ENCODE peak calls at places on chromosomes 6 and 20, in six cellular contexts. N, M, I, J, D and X are unnamed samples. For H3K36me3, the result is how much of the 10 kb centered on the place peaks cover.

GRCh38 chr20:61303675-61304074 is 51.6 kb downstream of the CDH4 start:
- DNase-seq in N (no peak), I (no peak), M (no peak), D (no peak), J (no peak), X (no peak)

GRCh38 chr6:127879685-127880084 is 21.2 kb downstream of the THEMIS start:
- DNase-seq in M (peak), I (no peak), D (peak), J (peak), N (no peak), X (no peak)

GRCh38 chr6:72811971-72812421 is 190.1 kb downstream of the KCNQ5 start:
- DNase-seq in I (no peak), N (peak), M (no peak), J (no peak), D (no peak), X (no peak)

GRCh38 chr20:54063998-54064676 is 6.3 kb downstream of the BCAS1 start:
- DNase-seq in D (no peak), M (no peak), N (no peak), J (no peak), I (no peak), X (no peak)

GRCh38 chr20:57547250-57547649 is 13.7 kb upstream of the PCK1 start:
- DNase-seq in N (no peak), I (no peak), D (no peak), M (no peak), J (no peak), X (peak)

GRCh38 chr6:130679684-130680083 is 147.5 kb upstream of the SMLR1 start:
- DNase-seq in J (no peak), N (no peak), I (no peak), M (no peak), D (no peak), X (peak)

GRCh38 chr20:23150304-23151007 is 64.3 kb upstream of the CD93 start:
- DNase-seq in N (no peak), M (no peak), I (no peak), D (no peak), J (no peak), X (no peak)

GRCh38 chr6:41247288-41247865 is 19.2 kb downstream of the TREML4 start:
- DNase-seq in I (no peak), N (no peak), D (no peak), J (no peak), M (no peak), X (no peak)

GRCh38 chr6:68343901-68344300 is 291.2 kb upstream of the ADGRB3 start:
- DNase-seq in I (no peak), N (no peak), M (no peak), D (peak), J (peak), X (peak)

GRCh38 chr6:166958926-166959861 is 2.8 kb upstream of the RNASET2 start:
- DNase-seq in I (no peak), N (no peak), D (no peak), J (no peak), M (no peak), X (peak)

GRCh38 chr6:60668428-60668827 is 1617.6 kb downstream of the KHDRBS2 start:
- DNase-seq in I (no peak), J (peak), M (no peak), D (no peak), N (no peak), X (peak)

GRCh38 chr6:140494321-140495085 is 1120.1 kb upstream of the CITED2 start:
- DNase-seq in D (no peak), I (no peak), N (no peak), M (no peak), J (no peak), X (peak)

GRCh38 chr6:149212892-149213786 is 104.4 kb upstream of the TAB2 start:
- DNase-seq in M (no peak), D (no peak), N (no peak), J (no peak), I (no peak), X (no peak)

GRCh38 chr6:34523441-34524206 is 32.5 kb downstream of the SPDEF start:
- DNase-seq in I (no peak), J (no peak), D (no peak), M (no peak), N (no peak), X (no peak)

GRCh38 chr6:16961577-16961976 is 140.3 kb upstream of the STMND1 start:
- DNase-seq in I (no peak), D (no peak), N (no peak), M (no peak), J (no peak), X (no peak)

GRCh38 chr20:19742974-19743649 is 14.9 kb upstream of the RIN2 start:
- DNase-seq in I (no peak), J (peak), D (no peak), M (no peak), N (no peak), X (no peak)

GRCh38 chr6:47413752-47414516 is 63.7 kb upstream of the CD2AP start:
- DNase-seq in N (peak), J (peak), D (peak), M (no peak), I (no peak), X (peak)

GRCh38 chr6:104601008-104601745 is 258.5 kb downstream of the HACE1 start:
- DNase-seq in J (no peak), D (no peak), I (no peak), M (no peak), N (no peak), X (no peak)

GRCh38 chr6:56246941-56247653 is at the start of gene COL21A1:
- DNase-seq in N (no peak), I (peak), J (peak), D (peak), M (peak), X (no peak)

DNA sequence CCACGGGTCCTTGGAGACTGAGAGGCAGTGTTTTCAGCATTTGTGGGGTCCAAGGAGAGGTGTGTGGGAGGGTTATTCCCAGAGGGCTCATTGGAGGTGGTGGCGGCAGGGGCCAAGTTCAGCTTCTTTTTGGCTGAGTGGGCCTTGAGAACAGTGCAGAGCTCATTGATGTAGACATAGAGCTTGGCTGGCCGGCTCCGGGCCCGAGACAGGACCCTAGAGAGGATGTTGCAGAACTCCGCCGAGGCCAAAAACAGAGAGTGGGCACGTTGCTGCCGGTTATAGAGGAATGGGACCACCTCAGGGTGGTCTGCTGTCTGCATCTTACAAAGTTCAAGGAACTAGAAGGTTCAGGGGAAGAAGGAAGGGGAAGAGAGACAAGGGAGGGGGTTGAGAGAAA is 3.7 kb upstream of the ZBTB22 start:
- DNase-seq in J (no peak), D (no peak), I (no peak), M (no peak), N (no peak), X (no peak)
- H3K4me3 ChIP-seq in J (no peak), D (no peak), I (peak), M (peak), N (peak), X (no peak)

GRCh38 chr20:56391037-56391436 is 978 bp downstream of the AURKA start:
- DNase-seq in N (no peak), D (no peak), M (no peak), J (no peak), I (no peak), X (no peak)

GRCh38 chr20:56392282-56393132 is at the start of gene CSTF1:
- DNase-seq in I (peak), J (peak), M (peak), D (peak), N (peak), X (peak)

GRCh38 chr20:56391596-56392281 is at the start of gene AURKA:
- DNase-seq in D (peak), M (no peak), N (no peak), I (no peak), J (peak), X (no peak)

GRCh38 chr20:56388882-56389281 is 3.1 kb downstream of the AURKA start:
- DNase-seq in D (no peak), M (no peak), I (no peak), J (no peak), N (no peak), X (no peak)

DNA sequence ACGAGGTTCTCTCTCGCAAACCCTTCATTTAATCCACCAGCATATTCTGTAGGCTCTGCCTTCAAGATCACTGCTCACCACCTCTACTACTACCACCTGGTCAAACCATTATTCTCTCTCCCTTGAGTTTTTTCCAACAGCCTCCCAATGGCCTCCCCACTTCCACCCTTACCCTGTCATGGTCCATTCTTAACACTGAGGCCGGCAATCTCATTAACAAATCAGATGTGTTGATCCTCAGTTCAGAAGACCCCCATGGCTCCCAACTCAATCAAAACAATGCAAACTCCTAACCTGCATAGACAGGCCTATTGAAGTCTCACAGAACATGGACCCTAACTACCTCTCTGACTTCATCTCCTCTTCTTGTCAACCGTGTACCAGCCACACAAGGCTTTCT is 2.2 kb downstream of the AURKA start:
- DNase-seq in J (no peak), D (no peak), M (no peak), I (no peak), N (no peak), X (no peak)
- H3K36me3 ChIP-seq in J (under half), D (under half), M (under half), I (under half), N (under half), X (under half)

DNA sequence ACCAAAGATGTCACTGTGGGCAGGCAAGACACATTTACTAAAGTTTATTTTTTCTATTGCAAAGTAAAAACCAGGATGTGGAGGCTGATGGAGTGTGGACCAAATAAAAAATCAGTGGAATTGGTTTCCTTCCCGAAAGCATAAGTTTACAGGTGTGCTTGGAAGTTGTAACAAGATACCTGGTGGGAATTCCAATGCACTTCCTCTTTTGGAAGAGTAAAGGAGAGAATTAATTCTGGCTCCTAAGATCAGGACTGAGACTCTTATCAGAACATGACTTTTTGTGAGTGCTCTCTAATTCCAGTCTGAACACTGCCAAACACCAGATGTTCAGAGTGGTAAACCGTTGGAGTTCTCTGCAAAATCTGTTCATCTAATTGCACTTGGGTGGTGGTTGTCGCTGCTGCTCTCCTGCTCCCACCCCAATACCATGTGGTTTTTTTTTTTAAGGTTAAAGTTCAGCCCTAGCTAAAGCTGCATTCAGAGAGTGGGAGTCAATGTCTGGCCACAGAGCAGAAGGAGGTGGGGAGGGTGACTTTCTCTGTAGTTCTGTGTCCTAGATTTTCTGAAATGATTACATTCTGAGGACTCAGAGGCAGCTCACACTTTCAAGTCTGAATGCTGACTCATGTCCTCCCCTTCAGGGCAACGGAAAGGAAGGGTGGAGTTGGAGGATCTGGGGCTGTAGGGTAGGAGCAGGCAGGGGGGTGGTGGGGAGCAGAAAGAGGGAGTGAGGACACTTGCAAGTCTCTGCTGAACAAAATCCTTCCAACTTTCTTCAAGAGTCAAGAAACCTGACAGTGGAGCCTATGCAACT is 275.8 kb upstream of the PRDM1 start:
- DNase-seq in J (peak), D (no peak), N (peak), I (no peak), M (no peak), X (peak)
- TF ChIP-seq CTCF in J (no peak), D (no peak), N (no peak), I (no peak), M (no peak), X (no peak)

DNA sequence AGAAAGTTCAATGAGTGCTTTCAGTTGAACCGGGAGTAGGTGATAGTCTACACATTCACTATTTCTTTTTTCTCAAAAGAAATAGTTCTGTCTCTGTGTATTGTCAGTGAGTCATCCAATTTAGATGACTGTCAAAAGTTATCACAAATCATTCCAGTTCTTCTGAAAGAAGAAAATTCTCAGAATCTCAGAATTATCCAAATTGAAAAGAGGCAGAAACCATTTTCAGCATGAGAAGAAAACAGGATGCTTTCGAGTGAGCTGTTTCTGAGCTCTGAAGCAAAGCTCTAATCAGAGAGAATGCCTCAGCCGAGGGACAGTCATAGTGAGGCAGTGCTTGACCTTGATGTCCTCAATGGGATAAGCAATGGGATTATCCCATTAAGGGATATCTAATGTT is 97.9 kb downstream of the HUS1B start:
- DNase-seq in D (no peak), J (no peak), I (no peak), M (no peak), N (no peak), X (no peak)
- H3K4me3 ChIP-seq in D (no peak), J (no peak), I (no peak), M (no peak), N (no peak), X (no peak)

DNA sequence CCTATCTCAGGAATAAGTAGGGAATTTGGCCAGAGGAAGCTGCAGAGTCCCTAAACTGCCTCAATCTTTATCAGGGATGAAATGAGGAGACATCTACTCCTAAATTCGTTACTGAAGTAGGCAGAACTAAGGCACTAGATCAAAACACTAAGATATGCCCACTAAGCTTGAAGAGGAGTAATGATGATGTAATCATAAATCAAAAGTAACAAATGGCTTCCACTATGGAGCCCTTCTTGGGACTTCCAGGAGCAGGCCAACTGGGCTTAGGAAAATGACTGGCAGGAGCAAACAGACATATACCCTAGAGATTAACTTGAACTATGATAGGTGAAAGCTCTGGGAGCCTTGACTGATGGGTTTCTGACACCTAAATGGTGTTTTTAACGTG is 15.4 kb downstream of the ZSCAN12 start:
- DNase-seq in N (no peak), J (no peak), D (no peak), I (no peak), M (no peak), X (no peak)
- H3K36me3 ChIP-seq in N (under half), J (under half), D (under half), I (under half), M (under half), X (under half)

GRCh38 chr6:143575440-143575839 is 63.9 kb upstream of the FUCA2 start:
- DNase-seq in M (no peak), D (peak), I (no peak), N (no peak), J (peak), X (peak)
- TF ChIP-seq CTCF in M (peak), D (peak), I (peak), N (peak), J (peak), X (peak)

DNA sequence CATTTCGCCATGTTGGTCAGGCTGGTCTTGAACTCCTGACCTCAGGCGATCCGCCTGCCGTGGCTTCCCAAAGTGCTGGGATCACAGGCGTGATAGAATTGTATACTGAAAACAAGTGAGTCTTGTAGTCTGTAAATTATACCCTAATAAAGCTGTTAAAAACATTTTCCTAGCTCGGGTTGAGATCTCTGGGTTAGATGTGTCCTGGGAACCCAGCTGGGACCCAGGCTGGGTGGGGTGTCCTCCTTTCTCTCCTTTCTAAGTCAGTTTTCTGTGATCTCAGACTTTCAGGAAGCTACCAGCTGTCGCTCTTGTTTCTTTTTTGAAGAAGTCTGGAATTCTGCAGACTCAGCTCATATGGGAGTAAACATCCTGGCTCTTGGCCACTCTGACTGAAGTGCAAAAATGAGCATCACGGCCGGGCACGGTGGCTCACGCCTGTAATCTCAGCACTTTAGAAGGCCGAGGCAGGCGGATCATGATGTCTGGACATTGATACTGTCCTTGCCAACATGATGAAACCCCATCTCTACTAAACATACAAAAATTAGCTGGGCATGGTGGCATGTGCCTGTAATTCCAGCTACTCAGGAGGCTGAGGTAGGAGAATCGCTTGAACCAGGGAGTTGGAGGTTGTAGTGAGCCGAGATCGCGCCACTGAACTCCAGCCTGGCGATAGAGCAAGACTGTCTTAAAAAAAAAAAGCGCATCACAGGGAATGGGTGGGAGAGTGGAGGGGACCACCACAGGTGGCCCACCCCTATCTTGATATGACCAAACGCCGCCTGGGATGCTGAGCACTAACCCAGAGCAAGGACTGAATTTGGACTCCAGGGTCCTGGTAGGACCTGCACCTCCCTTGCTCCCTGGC is 9.9 kb upstream of the PCIF1 start:
- DNase-seq in J (peak), I (no peak), M (no peak), N (no peak), D (no peak), X (no peak)
- H3K4me3 ChIP-seq in J (no peak), I (peak), M (no peak), N (no peak), D (no peak), X (no peak)